ENCODE peak calls at places on chromosome 19, in nine cellular contexts. G, E, N, V, B, I, F, H and X are unnamed samples.

GRCh38 chr19:15222738-15223648 is 9.3 kb downstream of the EPHX3 start:
- DNase-seq in I (peak), E (peak), F (peak), B (peak), G (peak), H (peak), V (peak), N (peak), X (peak)

GRCh38 chr19:54172413-54172763 is 572 bp downstream of the TMC4 start:
- DNase-seq in H (no peak), G (no peak), I (no peak), N (peak), F (no peak), V (no peak), E (no peak), B (no peak), X (no peak)

GRCh38 chr19:13835791-13836723 is 40.8 kb downstream of the ZSWIM4 start:
- DNase-seq in B (no peak), F (no peak), V (no peak), G (peak), H (no peak), N (no peak), E (no peak), I (no peak), X (no peak)

GRCh38 chr19:42313096-42313839 is at the start of gene TMEM145:
- DNase-seq in E (no peak), V (peak), B (no peak), H (peak), I (no peak), F (peak), N (peak), G (no peak), X (peak)

GRCh38 chr19:28012361-28012760 is 1200.6 kb downstream of the UQCRFS1 start:
- DNase-seq in H (peak), V (no peak), B (no peak), G (no peak), I (no peak), F (no peak), E (no peak), N (no peak), X (no peak)

GRCh38 chr19:4567584-4568071 is 8.1 kb upstream of the SEMA6B start:
- DNase-seq in H (peak), F (peak), G (no peak), B (peak), N (peak), V (peak), E (peak), I (peak), X (peak)

GRCh38 chr19:56566904-56567273 is 379 bp upstream of the ZNF470 start:
- DNase-seq in G (peak), H (peak), B (no peak), I (peak), F (peak), E (no peak), V (peak), N (peak), X (no peak)

GRCh38 chr19:3942790-3943409 is 10.0 kb downstream of the NMRK2 start:
- DNase-seq in V (no peak), N (no peak), B (no peak), G (no peak), H (no peak), E (no peak), F (no peak), I (peak), X (no peak)

GRCh38 chr19:3682286-3682685 is 18.0 kb downstream of the PIP5K1C start:
- DNase-seq in G (no peak), I (no peak), N (no peak), V (no peak), H (no peak), B (no peak), E (no peak), F (no peak), X (no peak)

GRCh38 chr19:12801466-12802266 is at the start of the genes PRDX2 and THSD8:
- DNase-seq in I (peak), N (peak), E (peak), G (peak), V (peak), B (no peak), F (peak), H (peak), X (peak)

GRCh38 chr19:49071860-49072547 is 495 bp downstream of the KCNA7 start:
- DNase-seq in H (peak), F (peak), V (no peak), B (no peak), I (no peak), N (no peak), G (no peak), E (no peak), X (no peak)

GRCh38 chr19:48926909-48927308 is 6.6 kb upstream of the DHDH start:
- DNase-seq in V (peak), B (no peak), H (no peak), E (no peak), I (peak), F (no peak), G (peak), N (peak), X (peak)

GRCh38 chr19:13260883-13261653 is 110.9 kb downstream of the IER2 start:
- DNase-seq in F (no peak), I (no peak), B (no peak), E (no peak), G (no peak), V (peak), N (no peak), H (no peak), X (no peak)

GRCh38 chr19:17307876-17308377 is 1.4 kb upstream of the DDA1 start:
- DNase-seq in H (no peak), V (no peak), E (no peak), G (no peak), N (no peak), F (no peak), B (no peak), I (no peak), X (no peak)

GRCh38 chr19:3855321-3855720 is 13.5 kb downstream of the ZFR2 start:
- DNase-seq in H (no peak), N (no peak), I (no peak), G (no peak), F (no peak), E (no peak), V (no peak), B (no peak), X (no peak)

GRCh38 chr19:48632692-48633147 is 4.5 kb downstream of the DBP start:
- DNase-seq in F (no peak), G (no peak), B (no peak), E (no peak), N (no peak), H (no peak), V (peak), I (no peak), X (no peak)

GRCh38 chr19:32812571-32812970 is 57.0 kb downstream of the SLC7A9 start:
- DNase-seq in H (no peak), I (no peak), N (no peak), G (no peak), F (no peak), E (no peak), B (no peak), V (no peak), X (no peak)

GRCh38 chr19:56092685-56093631 is 28.1 kb downstream of the ZNF787 start:
- DNase-seq in G (no peak), N (no peak), V (no peak), I (no peak), B (no peak), H (no peak), E (no peak), F (no peak), X (no peak)

GRCh38 chr19:2841858-2842574 is 741 bp downstream of the ZNF555 start:
- DNase-seq in G (no peak), N (peak), H (no peak), E (no peak), I (no peak), F (no peak), B (no peak), V (no peak), X (peak)

GRCh38 chr19:17136617-17137016 is 61.0 kb downstream of the MYO9B start:
- DNase-seq in G (no peak), V (no peak), N (no peak), H (no peak), F (no peak), B (no peak), I (no peak), E (no peak), X (no peak)

GRCh38 chr19:18650468-18651001 is 13.7 kb downstream of the KLHL26 start:
- DNase-seq in N (peak), V (peak), I (peak), G (peak), F (no peak), B (peak), E (peak), H (no peak), X (no peak)

GRCh38 chr19:3440082-3440481 is 40.2 kb downstream of the SMIM24 start:
- DNase-seq in N (peak), F (no peak), H (peak), B (no peak), I (no peak), E (no peak), G (peak), V (peak), X (no peak)

GRCh38 chr19:8552810-8553209 is 24.4 kb downstream of the MYO1F start:
- DNase-seq in V (peak), B (no peak), I (no peak), G (no peak), F (peak), H (peak), N (no peak), E (no peak), X (no peak)

GRCh38 chr19:14023404-14024235 is 4.3 kb upstream of the RLN3 start:
- DNase-seq in N (peak), V (no peak), F (peak), G (no peak), H (peak), B (no peak), E (no peak), I (peak), X (no peak)

GRCh38 chr19:5360003-5360820 is 19.6 kb upstream of the PTPRS start:
- DNase-seq in G (no peak), H (no peak), E (no peak), V (peak), N (no peak), B (no peak), I (no peak), F (no peak), X (no peak)

GRCh38 chr19:11814707-11815050 is 606 bp downstream of the ZNF440 start:
- DNase-seq in B (no peak), E (no peak), I (no peak), N (peak), H (no peak), F (no peak), V (peak), G (no peak), X (no peak)

GRCh38 chr19:42091300-42092266 is 15.6 kb downstream of the ZNF574 start:
- DNase-seq in H (no peak), V (peak), F (no peak), N (no peak), I (no peak), B (no peak), E (no peak), G (no peak), X (no peak)

GRCh38 chr19:49151339-49152217 is 3.6 kb downstream of the HRC start:
- DNase-seq in H (peak), I (peak), F (peak), E (no peak), N (peak), G (no peak), V (peak), B (no peak), X (no peak)

GRCh38 chr19:27774827-27775226 is 1438.1 kb downstream of the UQCRFS1 start:
- DNase-seq in N (no peak), I (no peak), H (peak), V (peak), G (no peak), F (no peak), B (no peak), E (peak), X (no peak)

GRCh38 chr19:5292453-5292842 is 48.2 kb downstream of the PTPRS start:
- DNase-seq in H (no peak), V (no peak), E (no peak), F (no peak), B (no peak), I (no peak), N (peak), G (peak), X (no peak)

GRCh38 chr19:50486823-50487515 is 10.3 kb upstream of the GARIN5A start:
- DNase-seq in E (peak), G (no peak), F (peak), H (peak), I (no peak), N (peak), V (peak), B (no peak), X (no peak)

GRCh38 chr19:3968556-3969434 is 2.1 kb downstream of the DAPK3 start:
- DNase-seq in G (peak), I (peak), E (peak), B (peak), F (peak), N (peak), V (peak), H (peak), X (peak)

GRCh38 chr19:54418030-54418929 is 3.0 kb downstream of the TTYH1 start:
- DNase-seq in V (no peak), F (no peak), B (no peak), N (no peak), I (no peak), H (no peak), G (no peak), E (no peak), X (no peak)

GRCh38 chr19:12065100-12065538 is 588 bp downstream of the ZNF844 start:
- DNase-seq in F (peak), V (peak), B (no peak), I (no peak), G (peak), E (no peak), H (no peak), N (peak), X (no peak)

GRCh38 chr19:40756502-40757110 is 5.6 kb downstream of the SNRPA start:
- DNase-seq in V (no peak), F (no peak), N (no peak), E (no peak), H (no peak), B (no peak), G (no peak), I (no peak), X (no peak)

GRCh38 chr19:18610556-18611326 is 1.9 kb upstream of the TMEM59L start:
- DNase-seq in E (no peak), V (no peak), G (no peak), I (no peak), H (peak), F (no peak), N (no peak), B (no peak), X (no peak)

DNA sequence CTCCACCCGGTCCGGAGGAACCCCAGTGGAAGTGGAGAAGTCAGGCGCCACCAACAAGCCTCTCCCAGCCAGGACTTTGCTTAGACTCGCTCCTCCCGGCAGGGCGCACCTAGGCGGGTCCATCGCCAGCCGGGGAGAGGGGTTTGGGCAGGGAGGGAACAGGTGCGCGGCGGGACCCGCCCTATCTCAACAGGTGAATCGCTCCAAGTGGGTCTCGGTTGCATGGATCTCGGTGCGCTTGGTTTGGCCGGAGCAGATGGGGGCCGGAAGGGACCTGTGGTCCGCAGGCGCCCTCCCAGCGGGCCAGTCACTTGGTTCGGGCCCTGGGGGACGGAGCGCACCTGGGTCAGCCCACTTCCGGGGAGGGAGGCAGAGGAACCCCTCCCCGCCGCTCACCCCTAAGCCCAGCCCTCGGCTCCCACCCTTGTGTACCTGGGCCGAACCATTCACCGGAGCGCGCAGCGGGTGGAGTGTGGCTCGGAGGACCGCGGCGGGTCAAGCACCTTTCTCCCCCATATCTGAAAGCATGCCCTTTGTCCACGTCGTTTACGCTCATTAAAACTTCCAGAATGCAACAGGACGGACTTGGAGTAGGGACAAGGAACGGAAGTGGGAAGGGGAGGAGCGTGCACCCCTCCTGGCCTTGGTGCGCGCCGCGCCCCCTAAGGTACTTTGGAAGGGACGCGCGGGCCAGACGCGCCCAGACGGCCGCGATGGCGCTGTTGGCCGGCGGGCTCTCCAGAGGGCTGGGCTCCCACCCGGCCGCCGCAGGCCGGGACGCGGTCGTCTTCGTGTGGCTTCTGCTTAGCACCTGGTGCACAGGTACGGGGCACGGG is at the start of gene LSR:
- DNase-seq in G (no peak), B (no peak), H (peak), N (peak), E (peak), F (no peak), I (peak), V (no peak), X (peak)
- TF ChIP-seq CTCF in G (no peak), B (no peak), H (no peak), N (peak), E (no peak), F (no peak), I (no peak), V (no peak), X (no peak)

DNA sequence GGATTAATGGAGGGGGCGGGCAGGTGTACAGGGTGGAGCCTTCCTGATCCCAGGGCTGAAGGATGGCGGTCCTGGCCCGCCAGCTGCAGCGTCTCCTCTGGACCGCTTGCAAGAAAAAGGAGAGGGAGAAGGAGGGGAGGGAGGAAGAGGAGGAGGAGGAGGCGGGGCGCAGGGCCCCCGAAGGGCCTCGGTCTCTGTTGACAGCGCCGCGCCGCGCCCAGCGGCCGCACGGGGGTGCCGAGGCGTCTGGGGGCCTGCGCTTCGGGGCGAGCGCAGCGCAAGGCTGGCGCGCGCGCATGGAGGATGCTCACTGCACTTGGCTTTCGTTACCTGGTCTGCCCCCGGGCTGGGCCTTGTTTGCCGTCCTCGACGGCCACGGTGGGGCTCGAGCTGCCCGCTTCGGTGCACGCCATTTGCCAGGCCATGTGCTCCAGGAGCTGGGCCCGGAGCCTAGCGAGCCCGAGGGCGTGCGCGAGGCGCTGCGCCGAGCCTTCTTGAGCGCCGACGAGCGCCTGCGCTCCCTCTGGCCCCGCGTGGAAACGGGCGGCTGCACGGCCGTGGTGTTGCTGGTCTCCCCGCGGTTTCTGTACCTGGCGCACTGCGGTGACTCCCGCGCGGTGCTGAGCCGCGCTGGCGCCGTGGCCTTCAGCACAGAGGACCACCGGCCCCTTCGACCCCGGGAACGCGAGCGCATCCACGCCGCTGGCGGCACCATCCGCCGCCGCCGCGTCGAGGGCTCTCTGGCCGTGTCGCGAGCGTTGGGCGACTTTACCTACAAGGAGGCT is at the start of gene PPM1N:
- DNase-seq in B (no peak), V (no peak), F (peak), G (no peak), E (no peak), I (no peak), H (peak), N (no peak), X (no peak)
- TF ChIP-seq CTCF in B (peak), V (no peak), F (no peak), G (no peak), E (peak), I (peak), H (no peak), N (no peak), X (no peak)

DNA sequence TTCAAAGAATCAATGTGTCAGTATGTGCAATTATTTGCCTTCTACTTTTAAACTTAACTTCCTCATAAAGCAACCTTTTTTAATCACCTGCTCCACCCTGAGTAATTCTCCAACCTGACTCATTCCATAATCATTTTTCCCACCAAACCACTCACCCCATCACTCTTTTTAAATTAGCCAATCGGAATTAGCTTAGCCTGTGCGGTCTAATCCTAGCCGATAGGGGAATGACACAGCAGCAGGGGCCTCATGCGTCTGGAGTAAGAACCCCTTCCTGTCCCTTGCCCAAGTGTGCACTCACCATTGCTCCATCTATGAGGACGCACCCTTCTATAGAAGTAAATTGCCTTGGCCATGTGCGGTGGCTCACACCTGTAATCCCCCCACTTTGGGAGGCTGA is 27.4 kb upstream of the ZNF83 start:
- DNase-seq in G (no peak), E (no peak), N (no peak), H (no peak), V (peak), I (no peak), F (no peak), B (no peak), X (no peak)
- TF ChIP-seq CTCF in G (no peak), E (no peak), N (no peak), H (no peak), V (no peak), I (no peak), F (no peak), B (no peak), X (no peak)

GRCh38 chr19:39413903-39414608 is 1.6 kb downstream of the PLEKHG2 start:
- DNase-seq in F (no peak), G (peak), E (no peak), I (no peak), V (peak), B (no peak), H (no peak), N (no peak), X (no peak)
- TF ChIP-seq CTCF in F (no peak), G (no peak), E (no peak), I (peak), V (peak), B (no peak), H (no peak), N (no peak), X (no peak)

GRCh38 chr19:23542562-23542961 is 144.4 kb downstream of the ZNF675 start:
- DNase-seq in B (no peak), H (no peak), G (no peak), N (no peak), F (no peak), E (no peak), I (no peak), V (no peak), X (no peak)

GRCh38 chr19:23543351-23543750 is 143.7 kb downstream of the ZNF675 start:
- DNase-seq in G (no peak), F (no peak), V (no peak), H (no peak), E (no peak), I (no peak), N (no peak), B (no peak), X (no peak)

GRCh38 chr19:23541991-23542390 is 145.0 kb downstream of the ZNF675 start:
- DNase-seq in N (no peak), I (no peak), V (no peak), B (no peak), F (no peak), H (no peak), G (no peak), E (no peak), X (no peak)

DNA sequence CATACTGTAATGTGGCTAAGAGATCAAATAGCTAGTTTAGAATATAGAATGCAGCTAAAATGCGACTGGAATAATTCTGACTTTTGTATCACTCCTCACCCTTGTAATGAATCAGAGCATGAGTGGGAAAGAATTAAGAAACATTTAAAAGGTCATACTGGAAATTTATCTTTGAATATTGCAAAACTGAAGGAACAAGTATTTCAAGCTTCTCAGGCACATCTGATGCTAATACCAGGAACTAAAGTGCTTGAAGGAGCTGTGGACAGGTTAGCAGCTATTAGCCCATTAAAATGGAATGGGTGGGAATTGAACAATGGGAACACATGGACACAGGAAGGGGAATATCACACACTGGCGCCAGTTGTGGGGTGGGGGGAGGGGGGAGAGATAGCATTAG is 144.2 kb upstream of the ZNF91 start:
- DNase-seq in F (no peak), V (no peak), H (no peak), N (no peak), I (no peak), B (no peak), E (no peak), G (no peak), X (no peak)
- TF ChIP-seq CTCF in F (no peak), V (no peak), H (no peak), N (no peak), I (no peak), B (no peak), E (no peak), G (no peak), X (no peak)

GRCh38 chr19:30001794-30002193 is 59.8 kb downstream of the URI1 start:
- DNase-seq in E (no peak), G (no peak), F (no peak), V (no peak), B (no peak), H (no peak), I (no peak), N (no peak), X (no peak)
- TF ChIP-seq CTCF in E (peak), G (no peak), F (peak), V (no peak), B (no peak), H (no peak), I (no peak), N (no peak), X (no peak)